ENCODE peak calls at places on chromosome 19, in ten cellular contexts. G is stomach, Y is upper lobe of left lung, L is transverse colon, X is suprapubic skin, R is K562, B is prostate gland, A is GM23338, U is sigmoid colon, Z is spleen. C is an unnamed sample.

GRCh38 chr19:14371321-14371821 is 9.9 kb upstream of the ADGRE5 start:
- DNase-seq in G (no peak), Y (no peak), L (no peak), X (no peak), R (no peak), B (no peak), A (no peak), U (no peak), Z (no peak), C (no peak)

GRCh38 chr19:21430674-21431073 is 33.7 kb downstream of the ZNF493 start:
- DNase-seq in G (no peak), Y (no peak), L (no peak), X (no peak), R (no peak), B (no peak), A (no peak), U (no peak), Z (no peak), C (no peak)

GRCh38 chr19:694481-695349 is 537 bp downstream of the PRSS57 start:
- DNase-seq in G (no peak), Y (no peak), L (no peak), X (no peak), R (no peak), B (no peak), A (no peak), U (no peak), Z (no peak), C (no peak)

GRCh38 chr19:6761053-6761676 is 6.1 kb downstream of the SH2D3A start:
- DNase-seq in G (no peak), Y (no peak), L (no peak), X (no peak), R (peak), B (no peak), A (peak), U (no peak), Z (no peak), C (no peak)

GRCh38 chr19:49196527-49197240 is 39.1 kb downstream of the TRPM4 start:
- DNase-seq in G (no peak), Y (no peak), L (peak), X (no peak), R (peak), B (peak), A (peak), U (peak), Z (no peak), C (no peak)

GRCh38 chr19:58145849-58146248 is 4.7 kb downstream of the ZNF329 start:
- DNase-seq in G (no peak), Y (no peak), L (no peak), X (no peak), R (no peak), B (no peak), A (no peak), U (no peak), Z (no peak), C (no peak)

GRCh38 chr19:13604902-13605586 is 98.8 kb upstream of the CACNA1A start:
- DNase-seq in G (no peak), Y (no peak), L (no peak), X (no peak), R (no peak), B (no peak), A (peak), U (no peak), Z (no peak), C (no peak)

GRCh38 chr19:16070366-16070990 is 5.8 kb upstream of the TPM4 start:
- DNase-seq in G (peak), Y (peak), L (peak), X (peak), R (peak), B (peak), A (no peak), U (peak), Z (peak), C (no peak)

GRCh38 chr19:57560049-57560491 is 407 bp upstream of the ZNF550 start:
- DNase-seq in G (no peak), Y (no peak), L (no peak), X (peak), R (no peak), B (no peak), A (no peak), U (no peak), Z (peak), C (no peak)

GRCh38 chr19:12666305-12667048 is at the start of the genes MAN2B1 and WDR83:
- DNase-seq in G (peak), Y (peak), L (peak), X (peak), R (peak), B (peak), A (peak), U (peak), Z (peak), C (no peak)

GRCh38 chr19:29625316-29625715 is 19.2 kb downstream of the POP4 start:
- DNase-seq in G (no peak), Y (no peak), L (no peak), X (no peak), R (no peak), B (no peak), A (no peak), U (no peak), Z (peak), C (no peak)

DNA sequence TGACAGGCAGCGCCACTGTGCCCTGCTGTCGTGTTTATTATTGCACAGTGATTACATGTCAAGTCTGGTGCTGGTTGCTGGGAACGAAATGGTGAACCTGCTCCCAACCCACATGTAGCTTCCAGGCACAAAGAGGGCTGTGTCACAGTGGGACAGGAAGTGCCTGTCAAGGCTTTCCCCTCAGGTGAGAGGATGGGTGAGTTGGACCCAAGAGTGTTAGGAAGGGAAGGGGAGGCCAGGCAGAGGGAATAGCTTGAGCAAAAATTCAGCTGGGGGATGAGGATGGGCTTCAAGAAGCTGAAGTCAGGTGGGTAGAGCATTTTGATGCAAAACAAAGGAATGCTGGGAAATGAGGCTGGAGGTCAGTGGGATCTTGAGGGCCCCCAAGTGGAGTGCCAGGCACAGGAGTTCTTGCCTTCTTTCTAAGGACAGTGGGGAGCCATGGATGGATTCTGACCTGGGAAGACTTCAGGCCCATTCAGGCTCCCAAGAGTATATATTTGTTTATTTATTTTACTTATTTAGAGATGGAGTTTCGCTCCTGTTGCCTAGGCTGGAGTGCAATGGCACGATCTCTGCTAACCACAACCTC is 8.5 kb upstream of the QTRT1 start:
- DNase-seq in G (no peak), Y (no peak), L (no peak), X (no peak), R (no peak), B (no peak), A (peak), U (no peak), Z (no peak), C (no peak)
- H3K27ac ChIP-seq in G (no peak), Y (no peak), L (no peak), X (no peak), R (no peak), B (no peak), A (peak), U (no peak), Z (no peak), C (no peak)

GRCh38 chr19:53868892-53869804 is 1.5 kb downstream of the MYADM start:
- DNase-seq in G (peak), Y (peak), L (peak), X (peak), R (peak), B (peak), A (peak), U (peak), Z (peak), C (peak)

GRCh38 chr19:53871448-53871847 is 3.8 kb downstream of the MYADM start:
- DNase-seq in G (no peak), Y (peak), L (no peak), X (no peak), R (no peak), B (no peak), A (no peak), U (no peak), Z (no peak), C (no peak)

GRCh38 chr19:53872762-53873161 is 5.1 kb downstream of the MYADM start:
- DNase-seq in G (no peak), Y (no peak), L (no peak), X (no peak), R (no peak), B (no peak), A (no peak), U (no peak), Z (no peak), C (no peak)

GRCh38 chr19:53868091-53868891 is 608 bp downstream of the MYADM start:
- DNase-seq in G (peak), Y (peak), L (peak), X (peak), R (peak), B (peak), A (peak), U (peak), Z (peak), C (no peak)

DNA sequence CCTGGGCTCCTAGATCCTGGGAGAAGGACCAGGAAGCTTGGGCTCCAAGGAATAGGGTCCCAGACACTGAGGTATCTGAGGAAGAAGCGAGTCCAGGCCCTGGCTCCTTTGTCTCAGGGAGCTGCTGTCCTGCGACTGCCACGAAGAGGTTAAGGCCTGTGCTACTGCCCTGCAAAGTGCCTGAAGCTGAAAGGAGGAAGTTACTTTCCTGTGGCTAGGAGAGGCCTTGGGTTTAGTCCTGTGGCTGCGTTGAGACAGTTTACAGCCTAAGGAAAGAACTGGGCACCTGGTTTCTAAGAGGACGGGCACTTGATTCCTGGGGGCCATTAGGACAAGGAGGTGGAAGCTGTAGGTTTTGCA is 2.8 kb downstream of the MYADM start:
- DNase-seq in G (peak), Y (peak), L (peak), X (peak), R (peak), B (no peak), A (no peak), U (no peak), Z (peak), C (no peak)
- TF ChIP-seq POLR2AphosphoS5 in G (no peak), Y (no peak), L (peak), X (no peak), R (no peak), B (no peak), A (no peak), U (no peak), Z (peak), C (no peak)

DNA sequence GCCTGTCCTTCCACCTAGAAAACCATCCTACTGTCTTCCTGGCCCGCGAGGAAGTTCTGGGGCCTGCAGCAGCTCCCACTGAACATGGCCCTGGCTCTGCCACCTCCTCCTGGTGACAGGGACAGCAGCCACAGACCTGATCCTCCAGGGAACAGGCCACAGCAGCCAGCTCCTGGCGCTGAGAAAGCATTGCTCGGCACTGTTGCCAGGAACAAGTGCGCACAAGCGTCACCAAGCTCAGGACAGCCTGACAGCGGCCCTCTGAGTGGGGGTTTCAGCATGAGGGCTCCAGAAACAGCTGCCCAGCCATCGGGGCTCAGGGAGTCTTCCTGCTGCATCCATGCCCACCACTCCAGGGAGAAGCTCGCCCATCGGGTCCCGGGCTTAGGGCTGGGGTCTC is 21.9 kb downstream of the AP3D1 start:
- DNase-seq in G (no peak), Y (no peak), L (no peak), X (no peak), R (no peak), B (no peak), A (no peak), U (no peak), Z (no peak), C (no peak)
- H3K27ac ChIP-seq in G (no peak), Y (no peak), L (no peak), X (no peak), R (no peak), B (no peak), A (no peak), U (no peak), Z (no peak), C (no peak)

DNA sequence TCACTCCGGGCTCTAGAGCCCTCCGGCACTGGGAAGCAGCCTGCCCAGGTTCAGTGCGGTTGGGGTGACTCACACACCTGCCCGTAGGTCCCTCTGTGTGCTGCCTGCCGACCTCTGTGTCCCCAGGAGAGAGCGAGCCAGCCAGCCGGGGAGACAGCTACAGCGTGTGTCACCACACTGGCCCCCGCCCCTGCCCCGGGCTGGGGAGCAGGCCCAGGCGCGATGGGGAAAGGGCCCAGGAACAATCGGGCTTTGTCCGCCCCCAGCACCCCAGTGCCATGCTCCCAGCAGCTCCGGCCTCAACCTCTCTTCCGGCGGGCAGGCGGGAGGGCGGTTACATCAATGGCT is at the start of gene KLK6:
- DNase-seq in G (no peak), Y (no peak), L (no peak), X (no peak), R (no peak), B (no peak), A (no peak), U (no peak), Z (no peak), C (no peak)
- TF ChIP-seq POLR2AphosphoS5 in G (no peak), Y (no peak), L (no peak), X (no peak), R (no peak), B (no peak), A (no peak), U (no peak), Z (no peak), C (no peak)

GRCh38 chr19:37941820-37942515 is 35.0 kb downstream of the SIPA1L3 start:
- DNase-seq in G (no peak), Y (no peak), L (peak), X (no peak), R (no peak), B (no peak), A (no peak), U (no peak), Z (peak), C (no peak)
- H3K27ac ChIP-seq in G (peak), Y (no peak), L (peak), X (no peak), R (no peak), B (no peak), A (peak), U (no peak), Z (no peak), C (no peak)

GRCh38 chr19:47001584-47001983 is 18.1 kb upstream of the NPAS1 start:
- DNase-seq in G (no peak), Y (no peak), L (no peak), X (no peak), R (no peak), B (no peak), A (no peak), U (no peak), Z (no peak), C (no peak)
- TF ChIP-seq POLR2AphosphoS5 in G (no peak), Y (no peak), L (no peak), X (no peak), R (no peak), B (no peak), A (no peak), U (no peak), Z (no peak), C (no peak)

DNA sequence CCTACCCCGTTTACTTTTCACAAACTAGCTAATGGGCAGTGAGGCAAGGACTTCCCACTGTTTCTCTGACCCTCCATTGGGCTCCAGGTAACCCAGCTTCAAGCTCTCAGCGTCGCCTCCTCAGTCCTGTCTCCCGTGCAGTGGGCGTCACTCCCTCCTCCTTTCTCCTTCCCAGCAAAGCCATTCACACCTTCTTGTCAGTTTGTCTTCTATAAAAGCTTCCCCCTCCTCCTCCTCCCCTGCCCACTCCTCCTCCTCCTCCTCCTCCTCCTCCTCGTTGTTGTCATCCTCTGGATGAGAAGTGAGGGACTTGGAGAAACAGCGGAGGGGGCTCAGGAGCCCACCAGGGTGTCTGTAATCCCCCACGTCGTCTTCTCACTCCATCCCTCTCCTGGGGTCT is 1.7 kb upstream of the GALP start:
- DNase-seq in G (no peak), Y (no peak), L (no peak), X (no peak), R (no peak), B (no peak), A (no peak), U (no peak), Z (no peak), C (no peak)
- H3K27ac ChIP-seq in G (no peak), Y (no peak), L (no peak), X (no peak), R (no peak), B (no peak), A (no peak), U (no peak), Z (no peak), C (no peak)

GRCh38 chr19:7921955-7922840 is 2.1 kb downstream of the SNAPC2 start:
- DNase-seq in G (no peak), Y (no peak), L (no peak), X (no peak), R (no peak), B (no peak), A (no peak), U (no peak), Z (peak), C (no peak)

GRCh38 chr19:7918615-7919421 is 1.3 kb upstream of the SNAPC2 start:
- DNase-seq in G (no peak), Y (no peak), L (no peak), X (no peak), R (no peak), B (no peak), A (no peak), U (no peak), Z (peak), C (no peak)

GRCh38 chr19:7919681-7920519 is at the start of gene SNAPC2:
- DNase-seq in G (peak), Y (peak), L (peak), X (peak), R (peak), B (peak), A (peak), U (peak), Z (peak), C (peak)

GRCh38 chr19:7921302-7921954 is 1.3 kb downstream of the SNAPC2 start:
- DNase-seq in G (no peak), Y (no peak), L (no peak), X (no peak), R (no peak), B (no peak), A (no peak), U (no peak), Z (no peak), C (no peak)

GRCh38 chr19:7920520-7921301 is 573 bp downstream of the SNAPC2 start:
- DNase-seq in G (peak), Y (peak), L (peak), X (peak), R (peak), B (peak), A (peak), U (peak), Z (peak), C (peak)
- TF ChIP-seq POLR2AphosphoS5 in G (peak), Y (peak), L (peak), X (no peak), R (peak), B (peak), A (no peak), U (peak), Z (peak), C (peak)

C was measured in esophagus muscularis mucosa.